ENCODE peak calls at places on chromosomes 4 and X, in five cellular contexts. One of them, this sample, is unnamed.

GRCh38 chr4:24519649-24520048 is 64.7 kb downstream of the DHX15 start:
- DNase-seq in HCT116: no peak
- DNase-seq in SK-N-SH: no peak
- DNase-seq in prostate gland: no peak
- DNase-seq in transverse colon: no peak
- DNase-seq in this sample: no peak

GRCh38 chr4:10023806-10024205 is 2.5 kb upstream of the SLC2A9 start:
- DNase-seq in HCT116: no peak
- DNase-seq in SK-N-SH: no peak
- DNase-seq in prostate gland: no peak
- DNase-seq in transverse colon: no peak
- DNase-seq in this sample: no peak

GRCh38 chr4:71607780-71608673 is 175.9 kb downstream of the GC start:
- DNase-seq in HCT116: no peak
- DNase-seq in SK-N-SH: no peak
- DNase-seq in prostate gland: no peak
- DNase-seq in transverse colon: no peak
- DNase-seq in this sample: no peak

GRCh38 chrX:39818071-39818470 is 279.7 kb downstream of the BCOR start:
- DNase-seq in HCT116: no peak
- DNase-seq in SK-N-SH: peak
- DNase-seq in prostate gland: no peak
- DNase-seq in transverse colon: no peak
- DNase-seq in this sample: no peak

GRCh38 chr4:166277851-166278250 is 404.8 kb downstream of the TLL1 start:
- DNase-seq in HCT116: no peak
- DNase-seq in SK-N-SH: no peak
- DNase-seq in prostate gland: no peak
- DNase-seq in transverse colon: no peak
- DNase-seq in this sample: no peak

GRCh38 chrX:15334561-15334960 is 762 bp downstream of the PIGA start:
- DNase-seq in HCT116: no peak
- DNase-seq in SK-N-SH: no peak
- DNase-seq in prostate gland: no peak
- DNase-seq in transverse colon: no peak
- DNase-seq in this sample: no peak

GRCh38 chr4:138053601-138054322 is 188.4 kb downstream of the SLC7A11 start:
- DNase-seq in HCT116: peak
- DNase-seq in SK-N-SH: peak
- DNase-seq in prostate gland: no peak
- DNase-seq in transverse colon: no peak
- DNase-seq in this sample: no peak

GRCh38 chr4:75584067-75584466 is 28.2 kb downstream of the ODAPH start:
- DNase-seq in HCT116: no peak
- DNase-seq in SK-N-SH: no peak
- DNase-seq in prostate gland: no peak
- DNase-seq in transverse colon: no peak
- DNase-seq in this sample: no peak

GRCh38 chrX:68440940-68441339 is 7.6 kb upstream of the OPHN1 start:
- DNase-seq in HCT116: no peak
- DNase-seq in SK-N-SH: peak
- DNase-seq in prostate gland: peak
- DNase-seq in transverse colon: peak
- DNase-seq in this sample: no peak

GRCh38 chr4:77384094-77384493 is 221.5 kb upstream of the CXCL13 start:
- DNase-seq in HCT116: no peak
- DNase-seq in SK-N-SH: no peak
- DNase-seq in prostate gland: no peak
- DNase-seq in transverse colon: no peak
- DNase-seq in this sample: no peak

GRCh38 chr4:5780831-5781480 is 70.0 kb downstream of the EVC start:
- DNase-seq in HCT116: no peak
- DNase-seq in SK-N-SH: no peak
- DNase-seq in prostate gland: no peak
- DNase-seq in transverse colon: no peak
- DNase-seq in this sample: no peak

GRCh38 chrX:8832582-8833378 is 31.6 kb upstream of the FAM9A start:
- DNase-seq in HCT116: no peak
- DNase-seq in SK-N-SH: no peak
- DNase-seq in prostate gland: no peak
- DNase-seq in transverse colon: no peak
- DNase-seq in this sample: no peak

GRCh38 chr4:37216209-37216608 is 28.3 kb upstream of the NWD2 start:
- DNase-seq in HCT116: no peak
- DNase-seq in SK-N-SH: no peak
- DNase-seq in prostate gland: no peak
- DNase-seq in transverse colon: no peak
- DNase-seq in this sample: no peak

GRCh38 chr4:97121493-97121892 is 1021.8 kb downstream of the STPG2 start:
- DNase-seq in HCT116: no peak
- DNase-seq in SK-N-SH: no peak
- DNase-seq in prostate gland: no peak
- DNase-seq in transverse colon: no peak
- DNase-seq in this sample: no peak

GRCh38 chr4:6969826-6970800 is 60.5 kb downstream of the TBC1D14 start:
- DNase-seq in HCT116: no peak
- DNase-seq in SK-N-SH: no peak
- DNase-seq in prostate gland: no peak
- DNase-seq in transverse colon: no peak
- DNase-seq in this sample: no peak

DNA sequence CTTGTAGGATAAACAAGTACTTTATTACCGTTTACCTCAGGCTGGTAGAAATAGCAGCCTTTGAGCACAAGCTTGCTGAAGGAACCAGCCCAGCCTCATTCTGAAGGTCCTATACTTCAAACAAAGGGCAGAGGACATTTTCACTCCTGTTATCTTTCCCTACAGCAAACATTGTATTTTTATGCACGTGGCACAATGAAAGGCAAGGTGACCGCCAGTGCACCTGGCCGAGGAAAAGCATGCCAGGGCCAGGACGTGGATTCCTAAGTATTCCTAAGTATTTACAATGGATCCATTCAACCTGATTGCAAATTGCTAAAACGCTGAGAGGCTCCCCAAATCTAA is 127.9 kb upstream of the FTHL17 start:
- DNase-seq in HCT116: no peak
- DNase-seq in SK-N-SH: no peak
- DNase-seq in prostate gland: no peak
- DNase-seq in transverse colon: peak
- DNase-seq in this sample: no peak
- H3K27ac ChIP-seq in HCT116: no peak
- H3K27ac ChIP-seq in SK-N-SH: no peak
- H3K27ac ChIP-seq in prostate gland: no peak
- H3K27ac ChIP-seq in transverse colon: no peak
- H3K27ac ChIP-seq in this sample: no peak

GRCh38 chr4:114318309-114318708 is 280.3 kb upstream of the UGT8 start:
- DNase-seq in HCT116: no peak
- DNase-seq in SK-N-SH: no peak
- DNase-seq in prostate gland: no peak
- DNase-seq in transverse colon: no peak
- DNase-seq in this sample: no peak
- TF ChIP-seq POLR2AphosphoS5 in HCT116: no peak
- TF ChIP-seq POLR2AphosphoS5 in SK-N-SH: no peak
- TF ChIP-seq POLR2AphosphoS5 in prostate gland: peak
- TF ChIP-seq POLR2AphosphoS5 in transverse colon: no peak
- TF ChIP-seq POLR2AphosphoS5 in this sample: no peak

GRCh38 chr4:107794001-107794400 is 30.7 kb upstream of the SGMS2 start:
- DNase-seq in HCT116: no peak
- DNase-seq in SK-N-SH: no peak
- DNase-seq in prostate gland: no peak
- DNase-seq in transverse colon: peak
- DNase-seq in this sample: no peak
- H3K27ac ChIP-seq in HCT116: no peak
- H3K27ac ChIP-seq in SK-N-SH: no peak
- H3K27ac ChIP-seq in prostate gland: no peak
- H3K27ac ChIP-seq in transverse colon: peak
- H3K27ac ChIP-seq in this sample: no peak

GRCh38 chr4:38782452-38783108 is at the start of gene TLR10:
- DNase-seq in HCT116: peak
- DNase-seq in SK-N-SH: peak
- DNase-seq in prostate gland: peak
- DNase-seq in transverse colon: peak
- DNase-seq in this sample: no peak
- TF ChIP-seq POLR2AphosphoS5 in HCT116: no peak
- TF ChIP-seq POLR2AphosphoS5 in SK-N-SH: no peak
- TF ChIP-seq POLR2AphosphoS5 in prostate gland: no peak
- TF ChIP-seq POLR2AphosphoS5 in transverse colon: no peak
- TF ChIP-seq POLR2AphosphoS5 in this sample: no peak

GRCh38 chr4:41136456-41136855 is 77.9 kb downstream of the APBB2 start:
- DNase-seq in HCT116: no peak
- DNase-seq in SK-N-SH: no peak
- DNase-seq in prostate gland: no peak
- DNase-seq in transverse colon: no peak
- DNase-seq in this sample: no peak
- H3K27ac ChIP-seq in HCT116: no peak
- H3K27ac ChIP-seq in SK-N-SH: no peak
- H3K27ac ChIP-seq in prostate gland: no peak
- H3K27ac ChIP-seq in transverse colon: no peak
- H3K27ac ChIP-seq in this sample: no peak

GRCh38 chrX:23901805-23902204 is 5.9 kb downstream of the APOO start:
- DNase-seq in HCT116: peak
- DNase-seq in SK-N-SH: peak
- DNase-seq in prostate gland: peak
- DNase-seq in transverse colon: peak
- DNase-seq in this sample: peak
- TF ChIP-seq POLR2AphosphoS5 in HCT116: no peak
- TF ChIP-seq POLR2AphosphoS5 in SK-N-SH: no peak
- TF ChIP-seq POLR2AphosphoS5 in prostate gland: peak
- TF ChIP-seq POLR2AphosphoS5 in transverse colon: peak
- TF ChIP-seq POLR2AphosphoS5 in this sample: no peak

DNA sequence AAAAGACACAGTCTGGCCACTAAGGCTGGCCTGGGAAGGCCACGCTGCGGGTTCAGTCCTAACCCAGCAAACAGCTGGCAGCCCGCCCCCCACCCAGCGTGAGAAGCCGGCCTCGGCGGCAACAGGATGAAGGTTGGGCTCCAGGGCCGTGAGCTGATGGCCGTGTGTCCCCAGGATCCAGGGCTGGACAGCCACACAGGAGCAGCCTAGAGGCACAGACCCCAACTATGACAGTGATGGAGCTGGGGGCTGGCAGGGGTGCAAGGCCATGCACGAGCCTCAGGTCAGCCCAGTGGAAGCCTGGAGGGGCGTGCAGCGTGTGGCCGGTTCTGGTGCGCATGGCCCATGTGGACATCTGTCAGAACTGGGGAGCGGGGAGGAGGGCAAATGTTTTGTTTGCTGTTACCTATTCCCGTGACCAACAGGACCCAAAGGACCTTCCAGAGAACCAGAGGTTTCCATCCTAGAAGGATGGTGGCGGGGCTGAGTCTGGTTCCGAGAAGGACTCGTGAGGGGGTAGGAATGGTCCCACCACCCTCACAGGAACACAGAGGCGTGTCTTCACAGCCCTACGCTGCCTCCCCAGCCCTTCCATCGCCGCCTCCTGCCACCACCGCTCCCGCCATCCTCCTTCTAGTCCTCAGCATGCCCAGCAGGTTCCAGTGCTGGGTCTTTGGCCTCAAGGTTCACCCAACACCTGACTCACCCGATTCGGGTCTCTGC is 46.5 kb downstream of the ZFYVE28 start:
- DNase-seq in HCT116: no peak
- DNase-seq in SK-N-SH: no peak
- DNase-seq in prostate gland: no peak
- DNase-seq in transverse colon: no peak
- DNase-seq in this sample: no peak
- H3K27ac ChIP-seq in HCT116: no peak
- H3K27ac ChIP-seq in SK-N-SH: no peak
- H3K27ac ChIP-seq in prostate gland: no peak
- H3K27ac ChIP-seq in transverse colon: no peak
- H3K27ac ChIP-seq in this sample: no peak

DNA sequence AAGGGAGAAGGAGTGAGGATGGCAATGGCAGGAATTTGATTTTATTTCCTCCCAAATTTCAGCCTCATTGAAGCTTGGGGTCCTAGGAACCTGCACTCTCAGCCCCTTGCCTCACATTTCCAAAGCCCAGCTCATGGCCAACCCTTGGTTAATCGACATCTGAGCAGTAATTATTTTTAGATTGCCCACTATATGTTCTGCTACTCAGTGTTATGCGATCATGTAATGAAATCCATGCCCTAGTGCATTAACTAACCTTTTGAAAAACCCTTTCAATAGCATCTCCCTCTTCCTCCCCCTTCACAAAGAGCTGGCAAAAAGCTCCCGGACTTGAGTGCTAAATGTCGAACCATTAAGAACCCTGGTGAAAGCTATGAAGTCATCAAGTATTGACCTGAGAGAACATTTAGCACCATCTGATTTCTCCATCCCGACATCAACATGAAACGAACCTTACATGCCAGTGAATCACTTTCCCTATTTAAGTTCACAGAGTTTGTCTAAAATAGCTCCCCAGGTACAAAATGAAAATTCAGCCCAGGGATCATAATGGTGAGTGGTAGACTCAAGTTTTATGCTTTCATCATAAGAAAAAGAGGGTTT is 59.2 kb upstream of the RPS6KA3 start:
- DNase-seq in HCT116: no peak
- DNase-seq in SK-N-SH: no peak
- DNase-seq in prostate gland: no peak
- DNase-seq in transverse colon: no peak
- DNase-seq in this sample: no peak
- TF ChIP-seq POLR2AphosphoS5 in HCT116: no peak
- TF ChIP-seq POLR2AphosphoS5 in SK-N-SH: no peak
- TF ChIP-seq POLR2AphosphoS5 in prostate gland: no peak
- TF ChIP-seq POLR2AphosphoS5 in transverse colon: no peak
- TF ChIP-seq POLR2AphosphoS5 in this sample: no peak

DNA sequence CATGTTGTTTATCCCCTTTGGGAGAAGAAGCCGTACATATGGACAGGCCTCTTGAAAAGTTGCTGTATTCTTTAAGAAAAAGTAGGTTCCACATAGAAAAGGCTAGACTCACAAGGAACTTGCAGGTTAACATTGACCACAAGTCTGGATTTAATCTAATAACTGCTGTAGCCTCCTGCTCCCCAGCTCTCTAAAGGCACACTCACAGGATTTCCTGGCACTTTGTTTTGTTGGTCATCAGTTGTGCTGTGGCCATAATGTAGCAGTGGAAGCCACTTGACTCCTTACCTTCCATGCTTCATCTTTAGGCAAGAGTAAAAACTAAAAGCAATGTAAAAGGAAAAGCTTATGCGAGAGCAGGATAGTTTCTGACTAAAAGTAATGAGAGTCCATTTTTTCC is 19.8 kb downstream of the FNIP2 start:
- DNase-seq in HCT116: no peak
- DNase-seq in SK-N-SH: no peak
- DNase-seq in prostate gland: no peak
- DNase-seq in transverse colon: no peak
- DNase-seq in this sample: no peak
- H3K27ac ChIP-seq in HCT116: no peak
- H3K27ac ChIP-seq in SK-N-SH: no peak
- H3K27ac ChIP-seq in prostate gland: no peak
- H3K27ac ChIP-seq in transverse colon: no peak
- H3K27ac ChIP-seq in this sample: no peak

This sample was measured in HL-60.